ENCODE peak calls at places on chromosomes 2 and 18, in five cellular contexts. M is astrocyte, D is PC-3, L is OCI-LY7, H is GM23338. F is an unnamed sample.

GRCh38 chr2:216804357-216805350 is 55.2 kb downstream of the TNP1 start:
- DNase-seq in M (no peak), D (peak; percentile 46), L (no peak), H (no peak), F (no peak)

GRCh38 chr2:240983361-240983995 is 14.9 kb upstream of the SNED1 start:
- DNase-seq in M (peak; percentile 41), D (peak; percentile 53), L (peak; percentile 74), H (peak; percentile 92), F (no peak)

GRCh38 chr2:18834341-18834740 is 245.0 kb upstream of the NT5C1B start:
- DNase-seq in M (peak; percentile 70), D (peak; percentile 84), L (no peak), H (no peak), F (no peak)

GRCh38 chr18:61608306-61608705 is 275.1 kb downstream of the CDH20 start:
- DNase-seq in M (no peak), D (no peak), L (no peak), H (no peak), F (no peak)

GRCh38 chr2:218658671-218659257 is 659 bp downstream of the ZNF142 start:
- DNase-seq in M (peak; percentile 19), D (peak; percentile 76), L (peak; percentile 79), H (peak; percentile 90), F (peak; percentile 92)

GRCh38 chr2:213104089-213104902 is 47.1 kb downstream of the IKZF2 start:
- DNase-seq in M (peak; percentile 62), D (peak; percentile 48), L (no peak), H (no peak), F (no peak)

GRCh38 chr2:95149397-95149984 is 10.2 kb downstream of the ZNF514 start:
- DNase-seq in M (no peak), D (no peak), L (no peak), H (no peak), F (no peak)

GRCh38 chr2:226031078-226031937 is 631.8 kb downstream of the NYAP2 start:
- DNase-seq in M (peak; percentile 71), D (peak; percentile 65), L (no peak), H (peak; percentile 84), F (peak; percentile 87)

GRCh38 chr18:41747723-41748242 is 207.3 kb upstream of the PIK3C3 start:
- DNase-seq in M (no peak), D (no peak), L (no peak), H (no peak), F (no peak)

GRCh38 chr2:63661076-63661475 is 72.3 kb downstream of the MDH1 start:
- DNase-seq in M (peak; percentile 87), D (peak; percentile 55), L (no peak), H (no peak), F (peak; percentile 62)

GRCh38 chr2:222353998-222354397 is 55.2 kb upstream of the PAX3 start:
- DNase-seq in M (no peak), D (no peak), L (no peak), H (no peak), F (no peak)

GRCh38 chr2:101296314-101296809 is 12.1 kb downstream of the RNF149 start:
- DNase-seq in M (peak; percentile 51), D (no peak), L (no peak), H (no peak), F (no peak)

GRCh38 chr2:226611196-226611943 is 188.2 kb downstream of the IRS1 start:
- DNase-seq in M (no peak), D (peak; percentile 50), L (no peak), H (no peak), F (no peak)

GRCh38 chr18:9712606-9713005 is 4.5 kb downstream of the RAB31 start:
- DNase-seq in M (no peak), D (no peak), L (no peak), H (no peak), F (peak; percentile 74)

GRCh38 chr18:43571078-43571689 is 293.9 kb upstream of the SYT4 start:
- DNase-seq in M (peak; percentile 7), D (peak; percentile 59), L (peak; percentile 14), H (peak; percentile 82), F (no peak)

GRCh38 chr18:78538669-78539440 is 440.8 kb upstream of the SALL3 start:
- DNase-seq in M (no peak), D (no peak), L (no peak), H (no peak), F (no peak)

GRCh38 chr2:187985923-187986322 is 305.8 kb upstream of the GULP1 start:
- DNase-seq in M (peak; percentile 14), D (no peak), L (no peak), H (peak; percentile 40), F (no peak)

GRCh38 chr2:201669865-201670264 is 26.6 kb upstream of the TMEM237 start:
- DNase-seq in M (no peak), D (no peak), L (no peak), H (no peak), F (no peak)

GRCh38 chr18:41501848-41502247 is 453.2 kb upstream of the PIK3C3 start:
- DNase-seq in M (no peak), D (peak; percentile 76), L (no peak), H (no peak), F (no peak)

GRCh38 chr2:19244460-19245363 is 113.7 kb downstream of the OSR1 start:
- DNase-seq in M (no peak), D (peak; percentile 69), L (no peak), H (no peak), F (peak; percentile 37)

GRCh38 chr2:11416191-11416590 is 49.8 kb downstream of the E2F6 start:
- DNase-seq in M (no peak), D (no peak), L (no peak), H (no peak), F (peak; percentile 87)

GRCh38 chr2:27306657-27307544 is 1.3 kb downstream of the UCN start:
- DNase-seq in M (no peak), D (no peak), L (no peak), H (peak; percentile 76), F (peak; percentile 90)

GRCh38 chr2:46298522-46299351 is 1.5 kb downstream of the EPAS1 start:
- DNase-seq in M (peak; percentile 36), D (peak; percentile 42), L (no peak), H (peak; percentile 59), F (peak; percentile 97)

GRCh38 chr2:239599299-239599698 is 198.5 kb upstream of the HDAC4 start:
- DNase-seq in M (no peak), D (no peak), L (no peak), H (no peak), F (no peak)

GRCh38 chr2:207231106-207231860 is 65.5 kb upstream of the KLF7 start:
- DNase-seq in M (peak; percentile 30), D (no peak), L (no peak), H (no peak), F (peak; percentile 75)

GRCh38 chr2:130839011-130839780 is 2.5 kb downstream of the ARHGEF4 start:
- DNase-seq in M (no peak), D (no peak), L (no peak), H (no peak), F (peak; percentile 86)

GRCh38 chr18:73933666-73934065 is 214.0 kb downstream of the FBXO15 start:
- DNase-seq in M (no peak), D (no peak), L (no peak), H (no peak), F (no peak)

GRCh38 chr2:227406177-227407031 is 18.7 kb upstream of the SCYGR1 start:
- DNase-seq in M (peak; percentile 96), D (peak; percentile 99), L (peak; percentile 5), H (peak; percentile 93), F (peak; percentile 93)

GRCh38 chr18:48836806-48837615 is 113.8 kb downstream of the SMAD7 start:
- DNase-seq in M (no peak), D (no peak), L (no peak), H (no peak), F (peak; percentile 18)

DNA sequence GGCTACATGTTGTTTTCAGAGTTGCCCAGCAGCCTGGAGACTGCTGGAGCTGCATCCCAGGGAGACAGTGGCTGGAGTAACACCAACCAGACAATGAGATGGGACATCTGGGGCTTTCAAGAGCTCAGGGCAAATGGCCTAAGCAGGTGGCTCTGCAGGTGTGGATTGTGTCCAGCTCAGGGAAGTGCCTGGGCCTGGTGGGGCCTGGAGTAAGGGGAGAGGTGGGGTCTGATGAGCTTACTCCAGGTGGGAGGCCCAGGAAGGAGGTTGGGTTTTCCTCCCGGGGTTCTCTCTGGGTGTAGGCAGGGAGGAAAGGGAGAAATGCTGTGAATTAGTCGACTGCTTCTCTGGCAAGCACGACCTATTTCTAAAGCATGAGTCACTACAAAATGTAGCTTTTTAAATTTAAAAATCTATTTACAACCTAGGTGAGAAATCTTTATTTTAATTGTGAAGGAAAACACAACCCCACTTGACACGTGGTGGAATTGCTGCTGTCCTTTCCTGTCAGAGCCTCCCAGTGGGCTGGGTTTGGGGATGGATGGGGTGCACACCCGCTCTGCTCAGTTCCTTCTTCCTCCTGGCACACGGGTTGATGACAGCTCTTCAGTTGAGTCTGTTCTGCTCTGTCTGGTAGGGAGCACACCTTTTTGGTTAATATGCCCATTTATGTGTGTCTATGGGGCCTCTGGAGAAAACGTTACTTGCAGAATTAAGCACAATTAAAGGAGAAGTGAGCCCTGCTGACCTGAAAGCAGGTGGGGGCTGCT is 81.6 kb downstream of the SH3RF3 start:
- DNase-seq in M (peak; percentile 35), D (peak; percentile 44), L (no peak), H (no peak), F (no peak)
- H4K20me1 ChIP-seq in M (peaks cover 87% of the 10 kb centered on the region), D (no peaks in the 10 kb centered on the region), L (no peaks in the 10 kb centered on the region), H (no peaks in the 10 kb centered on the region), F (peaks cover 59% of the 10 kb centered on the region)

GRCh38 chr2:99152181-99152580 is 2.6 kb downstream of the TSGA10 start:
- DNase-seq in M (no peak), D (no peak), L (no peak), H (no peak), F (no peak)
- H3K4me2 ChIP-seq in M (no peak overlapping the region), D (no peak overlapping the region), L (no peak overlapping the region), H (no peak overlapping the region), F (no peak overlapping the region)

DNA sequence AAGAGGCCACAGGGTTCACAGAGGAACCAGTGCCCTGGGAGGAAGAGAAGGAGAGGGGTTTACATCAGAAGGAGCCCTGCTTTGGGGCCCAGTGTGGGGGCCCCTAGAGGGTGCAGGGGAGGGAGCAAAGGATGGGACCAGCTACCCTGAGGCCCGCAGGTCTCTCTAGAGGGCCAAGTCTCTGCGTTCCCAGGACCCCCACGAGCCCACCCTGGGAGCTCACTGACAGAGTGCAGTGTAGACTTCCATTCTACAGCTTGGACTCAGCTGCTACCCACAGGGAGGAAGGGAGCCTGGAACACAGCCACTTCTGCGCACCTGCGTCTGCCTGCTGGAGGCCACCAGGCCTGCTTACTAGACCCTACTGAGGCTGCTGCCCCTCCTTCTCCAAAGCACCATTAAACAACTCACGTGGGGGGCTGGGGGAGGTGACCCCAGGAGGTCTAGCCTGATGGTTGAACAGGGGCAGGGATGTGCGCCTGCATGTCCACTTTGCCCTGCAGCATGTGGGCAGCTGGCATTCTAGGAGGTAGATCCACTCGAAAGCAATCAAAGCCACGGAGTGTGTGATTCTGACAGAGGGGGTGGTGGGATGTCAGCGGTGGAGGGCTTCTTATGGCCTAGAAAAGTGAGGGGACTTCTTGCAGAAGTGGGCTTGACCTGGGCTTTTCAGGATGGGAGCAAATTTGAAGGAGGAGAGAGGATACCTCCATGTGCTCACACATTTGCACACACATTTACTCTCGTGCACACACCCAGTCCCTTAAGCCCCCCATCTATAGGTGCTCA is 90.2 kb downstream of the ZFP36L2 start:
- DNase-seq in M (no peak), D (no peak), L (peak; percentile 60), H (no peak), F (peak; percentile 21)
- H3K4me1 ChIP-seq in M (peaks cover 15% of the 10 kb centered on the region), D (peaks cover 11% of the 10 kb centered on the region), L (peaks cover 79% of the 10 kb centered on the region), H (peaks cover 20% of the 10 kb centered on the region), F (peaks cover 18% of the 10 kb centered on the region)

GRCh38 chr2:7905756-7906155 is 776.1 kb upstream of the ID2 start:
- DNase-seq in M (no peak), D (no peak), L (peak; percentile 59), H (no peak), F (no peak)
- H4K20me1 ChIP-seq in M (no peaks in the 10 kb centered on the region), D (no peaks in the 10 kb centered on the region), L (no peaks in the 10 kb centered on the region), H (no peaks in the 10 kb centered on the region), F (no peaks in the 10 kb centered on the region)